ENCODE peak calls at places on chromosomes 4 and X, in ten cellular contexts. C is GM13977, F is esophagus muscularis mucosa, Z is IMR-90, T is GM20000, H is foreskin fibroblast, K is heart left ventricle, Y is A549, L is endodermal cell, G is SK-N-SH. N is an unnamed sample.

GRCh38 chr4:142705820-142706219 is 140.3 kb downstream of the INPP4B start:
- DNase-seq in T (no peak), F (no peak), Z (no peak), Y (no peak), L (no peak), K (no peak), C (no peak), H (peak; percentile 4), G (no peak), N (no peak)

GRCh38 chrX:108590496-108590895 is 145.9 kb downstream of the IRS4 start:
- DNase-seq in F (no peak), Y (no peak), K (no peak), C (no peak), T (no peak), L (no peak), G (no peak), H (no peak), Z (peak; percentile 8), N (no peak)

GRCh38 chrX:116384406-116384805 is 52.0 kb upstream of the SLC6A14 start:
- DNase-seq in T (no peak), C (no peak), G (no peak), Z (peak; percentile 0), K (no peak), H (no peak), Y (peak; percentile 3), F (no peak), L (no peak), N (no peak)

GRCh38 chrX:11450354-11450753 is 157.1 kb downstream of the AMELX start:
- DNase-seq in Z (peak; percentile 15), F (no peak), C (no peak), H (no peak), Y (no peak), K (no peak), G (no peak), L (no peak), T (no peak), N (no peak)

GRCh38 chrX:20595928-20596550 is 329.3 kb upstream of the RPS6KA3 start:
- DNase-seq in L (no peak), C (no peak), H (peak; percentile 20), K (no peak), Z (no peak), T (no peak), Y (no peak), G (no peak), F (no peak), N (no peak)

GRCh38 chr4:69075061-69075792 is 21.0 kb upstream of the UGT2B7 start:
- DNase-seq in C (no peak), T (no peak), K (no peak), Z (peak; percentile 49), G (no peak), Y (peak; percentile 19), L (no peak), F (no peak), H (no peak), N (no peak)

GRCh38 chrX:75181721-75182120 is 25.6 kb upstream of the ABCB7 start:
- DNase-seq in C (no peak), L (no peak), K (no peak), Z (peak; percentile 50), F (no peak), H (no peak), T (no peak), Y (no peak), G (no peak), N (no peak)

GRCh38 chr4:70948665-70949284 is 44.7 kb upstream of the DCK start:
- DNase-seq in Y (no peak), C (peak; percentile 37), F (no peak), T (no peak), K (no peak), H (no peak), L (no peak), Z (no peak), G (no peak), N (no peak)

GRCh38 chrX:19912-20571 is 261.1 kb upstream of the PLCXD1 start:
- DNase-seq in F (peak; percentile 83), Y (no peak), L (peak; percentile 51), Z (no peak), C (no peak), K (no peak), H (peak; percentile 2), G (peak; percentile 26), T (peak; percentile 28), N (no peak)

GRCh38 chr4:60682901-60683300 is 517.2 kb upstream of the ADGRL3 start:
- DNase-seq in H (peak; percentile 24), T (no peak), K (no peak), C (no peak), Z (peak; percentile 79), G (no peak), L (no peak), F (no peak), Y (no peak), N (no peak)

GRCh38 chr4:167406181-167406580 is 171.9 kb upstream of the SPOCK3 start:
- DNase-seq in L (no peak), F (no peak), C (no peak), Z (no peak), G (no peak), T (no peak), K (no peak), H (no peak), Y (no peak), N (no peak)

GRCh38 chrX:143854006-143854405 is 29.9 kb upstream of the UBE2NL start:
- DNase-seq in K (no peak), G (no peak), Z (peak; percentile 11), F (no peak), Y (no peak), C (no peak), L (no peak), H (peak; percentile 1), T (no peak), N (no peak)

GRCh38 chr4:112765317-112765989 is 128.5 kb downstream of the LARP7 start:
- DNase-seq in K (no peak), F (no peak), L (peak; percentile 62), H (peak; percentile 3), Y (peak; percentile 36), Z (peak; percentile 18), C (peak; percentile 60), T (peak; percentile 54), G (peak; percentile 71), N (no peak)

GRCh38 chr4:171812377-171813194 is 618 bp upstream of the GALNTL6 start:
- DNase-seq in Y (peak; percentile 8), K (no peak), H (no peak), L (peak; percentile 78), T (peak; percentile 7), F (peak; percentile 87), C (no peak), G (peak; percentile 29), Z (no peak), N (no peak)

GRCh38 chrX:12770440-12770839 is 20.8 kb upstream of the PRPS2 start:
- DNase-seq in C (no peak), F (no peak), H (no peak), K (no peak), T (peak; percentile 10), G (peak; percentile 42), Y (peak; percentile 32), L (no peak), Z (peak; percentile 30), N (no peak)

GRCh38 chr4:67520141-67520540 is 25.2 kb downstream of the CENPC start:
- DNase-seq in T (no peak), F (no peak), C (no peak), K (no peak), Y (no peak), G (no peak), H (no peak), L (no peak), Z (no peak), N (no peak)

GRCh38 chr4:77269505-77269904 is 112.5 kb downstream of the CCNG2 start:
- DNase-seq in G (no peak), K (no peak), C (no peak), Y (no peak), Z (no peak), H (no peak), T (no peak), F (no peak), L (no peak), N (no peak)

GRCh38 chrX:19156223-19156622 is 34.0 kb upstream of the ADGRG2 start:
- DNase-seq in Y (no peak), H (peak; percentile 3), K (no peak), F (no peak), G (no peak), Z (no peak), T (no peak), C (no peak), L (peak; percentile 57), N (no peak)

GRCh38 chrX:50751091-50751490 is 62.9 kb downstream of the SHROOM4 start:
- DNase-seq in G (no peak), K (no peak), Y (no peak), F (no peak), C (no peak), L (no peak), H (no peak), Z (no peak), T (no peak), N (no peak)

GRCh38 chrX:47644557-47645091 is 5.7 kb downstream of the ELK1 start:
- DNase-seq in L (peak; percentile 72), Z (peak; percentile 44), T (no peak), F (no peak), H (no peak), K (no peak), Y (peak; percentile 59), C (no peak), G (peak; percentile 65), N (no peak)
- TF ChIP-seq CTCF in L (peak; percentile 69), Z (peak; percentile 53), T (peak; percentile 6), F (peak; percentile 26), H (peak; percentile 15), K (peak; percentile 10), Y (peak; percentile 29), C (peak; percentile 9), G (peak; percentile 56), N (peak; percentile 35)

DNA sequence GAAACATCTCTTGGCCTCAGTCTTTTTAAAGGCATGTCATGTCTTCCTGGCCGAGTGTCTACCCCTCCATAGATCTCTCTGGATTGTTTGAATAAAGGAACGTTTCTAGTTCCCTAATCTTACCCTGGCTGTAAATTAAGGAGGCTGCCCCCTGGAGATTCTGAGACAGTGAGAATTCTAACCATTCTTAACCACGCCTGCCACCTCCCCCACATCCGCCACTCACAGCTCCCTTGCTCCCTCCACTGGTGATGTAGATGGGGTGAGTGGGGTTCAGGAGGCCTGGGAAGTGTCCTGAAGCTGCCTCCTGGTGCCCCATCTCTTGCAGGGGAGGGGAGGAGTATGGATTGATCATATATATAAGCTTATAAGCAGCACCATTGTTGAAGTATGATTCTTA is 48.0 kb upstream of the TRIM2 start:
- DNase-seq in T (no peak), Z (no peak), Y (no peak), H (no peak), F (no peak), C (peak; percentile 20), G (no peak), L (peak; percentile 81), K (no peak), N (no peak)
- TF ChIP-seq CTCF in T (no peak), Z (no peak), Y (no peak), H (no peak), F (no peak), C (peak; percentile 20), G (no peak), L (peak; percentile 65), K (no peak), N (no peak)

GRCh38 chrX:68252664-68253063 is 180.6 kb downstream of the OPHN1 start:
- DNase-seq in H (no peak), Z (no peak), L (no peak), C (no peak), Y (peak; percentile 3), K (no peak), T (no peak), G (no peak), F (no peak), N (no peak)
- TF ChIP-seq CTCF in H (no peak), Z (no peak), L (no peak), C (no peak), Y (no peak), K (no peak), T (no peak), G (no peak), F (no peak), N (no peak)

GRCh38 chr4:20760053-20760452 is 59.8 kb downstream of the PACRGL start:
- DNase-seq in H (no peak), Z (no peak), C (no peak), G (no peak), K (no peak), F (no peak), Y (peak; percentile 1), T (no peak), L (peak; percentile 53), N (no peak)
- TF ChIP-seq CTCF in H (no peak), Z (no peak), C (no peak), G (no peak), K (no peak), F (no peak), Y (no peak), T (no peak), L (peak; percentile 51), N (no peak)

N was measured in HFF-Myc.